ENCODE peak calls at places on chromosomes 11 and 22, in four cellular contexts. Z is HCT116, O is mammary epithelial cell, U is HepG2. C is an unnamed sample. For H3K4me1, the result is how much of the 10 kb centered on the place peaks cover.

GRCh38 chr22:39152511-39153219 is at the start of gene CBX7:
- DNase-seq in Z (peak), O (peak), U (peak), C (peak)

GRCh38 chr11:73099512-73100266 is 42.4 kb downstream of the FCHSD2 start:
- DNase-seq in Z (no peak), O (no peak), U (no peak), C (no peak)

GRCh38 chr11:65593518-65594414 is 1.8 kb downstream of the KCNK7 start:
- DNase-seq in Z (no peak), O (no peak), U (no peak), C (peak)

GRCh38 chr11:87473174-87473573 is 435.4 kb downstream of the TMEM135 start:
- DNase-seq in Z (no peak), O (peak), U (no peak), C (no peak)

GRCh38 chr22:24437091-24437490 is 9.7 kb downstream of the ADORA2A start:
- DNase-seq in Z (no peak), O (no peak), U (no peak), C (peak)

GRCh38 chr11:131534611-131535010 is 164.2 kb downstream of the NTM start:
- DNase-seq in Z (no peak), O (no peak), U (no peak), C (no peak)

GRCh38 chr11:100866453-100866852 is 179.4 kb downstream of the ARHGAP42 start:
- DNase-seq in Z (no peak), O (no peak), U (no peak), C (peak)

GRCh38 chr11:116199182-116199581 is 573.6 kb downstream of the BUD13 start:
- DNase-seq in Z (no peak), O (no peak), U (no peak), C (no peak)

GRCh38 chr22:38347944-38348750 is 30.9 kb upstream of the CSNK1E start:
- DNase-seq in Z (no peak), O (peak), U (no peak), C (no peak)

GRCh38 chr22:20439556-20439927 is 1.9 kb upstream of the SCARF2 start:
- DNase-seq in Z (no peak), O (no peak), U (no peak), C (no peak)

GRCh38 chr11:74818283-74818946 is 69.8 kb downstream of the RNF169 start:
- DNase-seq in Z (no peak), O (no peak), U (no peak), C (no peak)

GRCh38 chr22:40137132-40137531 is 40.6 kb upstream of the TNRC6B start:
- DNase-seq in Z (no peak), O (no peak), U (no peak), C (no peak)

GRCh38 chr11:108654994-108655631 is 9.8 kb upstream of the DDX10 start:
- DNase-seq in Z (peak), O (peak), U (peak), C (peak)

GRCh38 chr22:21832291-21833290 is 34.9 kb downstream of the MAPK1 start:
- DNase-seq in Z (no peak), O (peak), U (no peak), C (peak)
- H2AFZ ChIP-seq in Z (no peak), O (no peak), U (no peak), C (no peak)

GRCh38 chr22:22866381-22867111 is 21.1 kb upstream of the IGLL5 start:
- DNase-seq in Z (no peak), O (no peak), U (no peak), C (no peak)
- H3K27ac ChIP-seq in Z (no peak), O (no peak), U (no peak), C (peak)

GRCh38 chr22:46617250-46618103 is 2.7 kb upstream of the GRAMD4 start:
- DNase-seq in Z (no peak), O (no peak), U (no peak), C (no peak)
- H3K4me1 ChIP-seq in Z (under half), O (under half), U (half or more), C (under half)

GRCh38 chr22:50311606-50312351 is 4.3 kb upstream of the PLXNB2 start:
- DNase-seq in Z (no peak), O (no peak), U (no peak), C (no peak)

GRCh38 chr22:50310949-50311444 is 3.6 kb upstream of the PLXNB2 start:
- DNase-seq in Z (no peak), O (no peak), U (peak), C (no peak)

GRCh38 chr22:50313021-50313420 is 5.6 kb upstream of the PLXNB2 start:
- DNase-seq in Z (no peak), O (no peak), U (no peak), C (no peak)

GRCh38 chr22:50313600-50313999 is 6.2 kb upstream of the PLXNB2 start:
- DNase-seq in Z (no peak), O (no peak), U (no peak), C (peak)

DNA sequence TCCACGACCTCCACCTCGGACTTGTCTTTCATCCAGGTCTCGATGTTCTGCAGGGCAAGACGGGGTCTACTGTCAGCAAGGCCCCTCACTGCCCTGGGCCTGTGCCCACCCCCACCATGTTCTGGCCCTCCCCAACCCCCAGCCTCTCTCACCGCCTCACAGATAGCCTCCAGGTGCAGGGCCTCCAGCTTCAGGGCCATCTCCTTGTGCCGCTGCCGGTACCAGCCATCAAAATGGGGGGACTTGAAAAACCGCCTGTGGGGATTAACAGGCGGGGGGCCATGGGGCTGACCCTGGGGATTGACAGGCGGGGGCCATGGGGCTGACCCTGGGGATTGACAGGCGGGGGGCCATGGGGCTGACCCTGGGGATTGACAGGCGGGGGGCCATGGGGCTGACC is 4.9 kb upstream of the PLXNB2 start:
- DNase-seq in Z (no peak), O (no peak), U (no peak), C (no peak)
- H2AFZ ChIP-seq in Z (no peak), O (no peak), U (no peak), C (no peak)

DNA sequence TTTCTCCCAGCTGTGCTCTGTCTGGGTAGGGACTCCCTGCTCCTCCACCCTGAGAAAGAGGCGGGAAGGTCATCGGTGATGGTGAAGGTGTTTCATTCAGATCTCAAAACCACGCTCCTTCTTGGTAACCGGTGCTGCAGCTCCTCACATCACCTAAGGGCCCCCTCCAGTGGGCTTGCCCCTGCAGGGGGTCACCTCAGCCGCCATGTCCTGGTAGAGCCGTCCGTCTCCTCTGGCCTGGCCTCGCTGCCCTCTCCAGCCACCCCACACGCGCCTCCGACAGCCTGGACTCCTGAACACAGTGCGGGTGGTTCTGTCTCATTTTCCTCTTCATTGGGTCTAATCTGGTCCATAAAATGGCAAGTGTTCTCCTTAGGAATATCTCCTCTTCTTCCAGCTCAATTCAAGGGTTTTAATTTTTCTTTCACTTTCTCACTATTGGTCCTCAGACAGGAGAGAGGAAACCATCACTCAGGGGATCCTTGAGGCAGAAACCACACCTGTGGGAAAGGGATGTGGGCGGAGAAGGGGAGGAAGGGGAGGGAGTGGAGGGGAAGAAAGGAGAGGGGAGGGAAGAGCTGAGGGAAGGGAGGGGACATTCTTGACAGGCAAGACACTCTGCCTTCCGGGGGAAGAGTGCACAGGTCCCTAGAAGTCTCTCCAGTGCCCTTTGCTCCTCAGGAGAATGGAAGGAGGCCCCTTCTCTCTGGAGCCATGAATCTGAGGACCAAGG is 1338.4 kb downstream of the TBC1D22A start:
- DNase-seq in Z (no peak), O (no peak), U (no peak), C (peak)
- H3K27ac ChIP-seq in Z (no peak), O (no peak), U (no peak), C (peak)

C was measured in OCI-LY7.